ENCODE peak calls at places on chromosome 20, in seven cellular contexts. Z is lung; R is uterus; L is tibial nerve; T is cardiac muscle cell; M is CD8-positive, alpha-beta memory T cell; Y is right lobe of liver. P is an unnamed sample.

GRCh38 chr20:63362426-63363009 is 1.4 kb upstream of the CHRNA4 start:
- DNase-seq in Z (no peak), R (no peak), L (no peak), T (no peak), M (no peak), Y (peak; percentile 46), P (no peak)

GRCh38 chr20:58875541-58876134 is 23.1 kb downstream of the GNAS start:
- DNase-seq in Z (no peak), R (no peak), L (no peak), T (no peak), M (no peak), Y (no peak), P (peak; percentile 42)

GRCh38 chr20:32285082-32285620 is 7.7 kb downstream of the KIF3B start:
- DNase-seq in Z (no peak), R (no peak), L (no peak), T (no peak), M (no peak), Y (no peak), P (no peak)

GRCh38 chr20:63957690-63958441 is 1.6 kb upstream of the UCKL1 start:
- DNase-seq in Z (no peak), R (peak; percentile 57), L (no peak), T (no peak), M (no peak), Y (no peak), P (no peak)

GRCh38 chr20:46021361-46022359 is 7.4 kb upstream of the SLC12A5 start:
- DNase-seq in Z (no peak), R (no peak), L (no peak), T (peak; percentile 95), M (no peak), Y (no peak), P (no peak)

GRCh38 chr20:19893356-19893755 is 123.8 kb upstream of the NAA20 start:
- DNase-seq in Z (no peak), R (no peak), L (no peak), T (no peak), M (no peak), Y (no peak), P (no peak)

GRCh38 chr20:48661575-48662473 is 166.0 kb downstream of the PREX1 start:
- DNase-seq in Z (no peak), R (no peak), L (no peak), T (no peak), M (no peak), Y (no peak), P (no peak)

GRCh38 chr20:21238818-21239530 is 64.2 kb upstream of the XRN2 start:
- DNase-seq in Z (no peak), R (no peak), L (no peak), T (no peak), M (no peak), Y (no peak), P (no peak)

GRCh38 chr20:38270869-38271608 is 10.5 kb upstream of the KIAA1755 start:
- DNase-seq in Z (no peak), R (peak; percentile 67), L (no peak), T (no peak), M (no peak), Y (no peak), P (no peak)

GRCh38 chr20:45484676-45485075 is 15.1 kb downstream of the WFDC2 start:
- DNase-seq in Z (no peak), R (no peak), L (no peak), T (no peak), M (no peak), Y (no peak), P (no peak)

GRCh38 chr20:63738687-63739128 is 868 bp upstream of the SLC2A4RG start:
- DNase-seq in Z (peak; percentile 61), R (peak; percentile 68), L (peak; percentile 49), T (peak; percentile 87), M (peak; percentile 47), Y (peak; percentile 86), P (no peak)

GRCh38 chr20:40565681-40566040 is 123.4 kb downstream of the MAFB start:
- DNase-seq in Z (no peak), R (no peak), L (no peak), T (peak; percentile 7), M (no peak), Y (no peak), P (no peak)

GRCh38 chr20:31572042-31572700 is 32.9 kb upstream of the ID1 start:
- DNase-seq in Z (no peak), R (no peak), L (no peak), T (no peak), M (no peak), Y (no peak), P (no peak)

GRCh38 chr20:16459019-16459700 is 114.1 kb downstream of the KIF16B start:
- DNase-seq in Z (no peak), R (peak; percentile 23), L (no peak), T (no peak), M (no peak), Y (no peak), P (no peak)

GRCh38 chr20:51447097-51447764 is 95.3 kb downstream of the NFATC2 start:
- DNase-seq in Z (peak; percentile 63), R (peak; percentile 91), L (peak; percentile 45), T (no peak), M (no peak), Y (peak; percentile 40), P (no peak)

GRCh38 chr20:36631651-36632050 is 14.3 kb downstream of the SLA2 start:
- DNase-seq in Z (no peak), R (no peak), L (no peak), T (no peak), M (no peak), Y (no peak), P (no peak)

GRCh38 chr20:48096957-48097890 is 311.9 kb upstream of the SULF2 start:
- DNase-seq in Z (no peak), R (no peak), L (no peak), T (no peak), M (no peak), Y (no peak), P (no peak)

GRCh38 chr20:23515250-23515939 is 24.5 kb downstream of the CST8 start:
- DNase-seq in Z (no peak), R (no peak), L (no peak), T (no peak), M (no peak), Y (no peak), P (no peak)

GRCh38 chr20:51715873-51716215 is 52.3 kb downstream of the ATP9A start:
- DNase-seq in Z (no peak), R (no peak), L (no peak), T (no peak), M (no peak), Y (no peak), P (no peak)

GRCh38 chr20:31749223-31749622 is 10.1 kb downstream of the TPX2 start:
- DNase-seq in Z (no peak), R (no peak), L (no peak), T (no peak), M (no peak), Y (no peak), P (no peak)

GRCh38 chr20:44495257-44495656 is 19.6 kb downstream of the TTPAL start:
- DNase-seq in Z (no peak), R (no peak), L (no peak), T (no peak), M (no peak), Y (no peak), P (no peak)

GRCh38 chr20:18284805-18285533 is 3.4 kb upstream of the ZNF133 start:
- DNase-seq in Z (no peak), R (no peak), L (no peak), T (peak; percentile 14), M (no peak), Y (no peak), P (no peak)

GRCh38 chr20:18287546-18287914 is 797 bp upstream of the ZNF133 start:
- DNase-seq in Z (no peak), R (peak; percentile 21), L (no peak), T (no peak), M (no peak), Y (peak; percentile 60), P (no peak)

GRCh38 chr20:18288748-18289705 is 700 bp downstream of the ZNF133 start:
- DNase-seq in Z (peak; percentile 30), R (no peak), L (no peak), T (no peak), M (no peak), Y (no peak), P (no peak)

GRCh38 chr20:18287915-18288747 is at the start of gene ZNF133:
- DNase-seq in Z (peak; percentile 97), R (peak; percentile 96), L (peak; percentile 93), T (peak; percentile 94), M (peak; percentile 96), Y (peak; percentile 97), P (peak; percentile 94)
- H3K4me3 ChIP-seq in Z (peak within 1 kb of the TSS; percentile 85), R (peak within 1 kb of the TSS; percentile 96), L (peak within 1 kb of the TSS; percentile 91), T (peak within 1 kb of the TSS; percentile 93), M (peak within 1 kb of the TSS; percentile 98), Y (peak within 1 kb of the TSS; percentile 70), P (peak within 1 kb of the TSS; percentile 92)

GRCh38 chr20:49700411-49701185 is 13.1 kb downstream of the B4GALT5 start:
- DNase-seq in Z (no peak), R (no peak), L (no peak), T (no peak), M (no peak), Y (no peak), P (no peak)
- H3K4me1 ChIP-seq in Z (peaks cover 15% of the 10 kb centered on the region), R (peaks cover 7% of the 10 kb centered on the region), L (peaks cover 45% of the 10 kb centered on the region), T (peaks cover 13% of the 10 kb centered on the region), M (peaks cover 28% of the 10 kb centered on the region), Y (no peaks in the 10 kb centered on the region), P (peaks cover 53% of the 10 kb centered on the region)

GRCh38 chr20:13384132-13384531 is 163.1 kb downstream of the ISM1 start:
- DNase-seq in Z (no peak), R (no peak), L (no peak), T (no peak), M (no peak), Y (no peak), P (no peak)

GRCh38 chr20:13382786-13383185 is 161.7 kb downstream of the ISM1 start:
- DNase-seq in Z (no peak), R (no peak), L (no peak), T (no peak), M (no peak), Y (no peak), P (no peak)
- H3K27ac ChIP-seq in Z (no peak overlapping the region), R (no peak overlapping the region), L (no peak overlapping the region), T (no peak overlapping the region), M (no peak overlapping the region), Y (no peak overlapping the region), P (no peak overlapping the region)

GRCh38 chr20:57707849-57708693 is 1.7 kb downstream of the PMEPA1 start:
- DNase-seq in Z (no peak), R (no peak), L (no peak), T (peak; percentile 24), M (no peak), Y (no peak), P (no peak)

GRCh38 chr20:57708694-57709673 is 831 bp downstream of the PMEPA1 start:
- DNase-seq in Z (no peak), R (peak; percentile 45), L (no peak), T (peak; percentile 35), M (peak; percentile 37), Y (no peak), P (no peak)

GRCh38 chr20:57709823-57710799 is at the start of gene PMEPA1:
- DNase-seq in Z (peak; percentile 93), R (peak; percentile 96), L (peak; percentile 87), T (peak; percentile 97), M (peak; percentile 90), Y (peak; percentile 85), P (peak; percentile 96)

GRCh38 chr20:57705103-57705899 is 4.5 kb downstream of the PMEPA1 start:
- DNase-seq in Z (no peak), R (no peak), L (no peak), T (no peak), M (no peak), Y (no peak), P (no peak)

DNA sequence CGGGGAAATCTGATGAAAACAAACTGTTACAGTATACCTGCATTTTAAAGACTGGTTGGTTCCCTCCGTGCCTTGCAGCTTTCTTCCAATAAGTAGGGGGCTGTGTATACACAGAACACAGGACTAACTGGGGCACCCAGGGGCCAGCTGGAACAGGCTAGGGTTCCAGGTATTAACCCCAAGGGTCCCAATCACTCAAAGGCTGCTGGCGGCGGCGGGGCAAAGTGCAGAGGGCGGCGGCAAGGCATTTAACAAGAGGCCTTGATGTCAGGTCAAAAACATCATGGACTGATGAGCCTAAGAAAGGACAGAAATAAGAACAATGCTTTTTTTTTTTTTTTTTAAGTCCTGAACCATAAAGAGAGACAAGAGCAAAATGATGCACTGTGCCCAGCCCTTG is 2.5 kb downstream of the PMEPA1 start:
- DNase-seq in Z (no peak), R (no peak), L (no peak), T (no peak), M (no peak), Y (no peak), P (no peak)
- H3K4me3 ChIP-seq in Z (no peak overlapping the region), R (no peak overlapping the region), L (peak overlapping the region; percentile 51), T (no peak overlapping the region), M (no peak overlapping the region), Y (no peak overlapping the region), P (peak overlapping the region; percentile 69)

P was measured in vagina.